ENCODE peak calls at places on chromosomes 12 and 14, in four cellular contexts. E is IMR-90, G is mesendoderm, L is trophoblast cell. D is an unnamed sample.

GRCh38 chr14:39102265-39102968 is 618 bp downstream of the SEC23A start:
- DNase-seq in E (peak), L (peak), G (peak), D (no peak)

GRCh38 chr12:45247589-45247988 is 31.7 kb downstream of the ANO6 start:
- DNase-seq in L (no peak), E (no peak), G (no peak), D (no peak)

GRCh38 chr12:6925543-6926279 is 2.0 kb upstream of the ATN1 start:
- DNase-seq in G (peak), E (peak), L (no peak), D (peak)

GRCh38 chr14:24376448-24377070 is 8.6 kb downstream of the NFATC4 start:
- DNase-seq in E (no peak), G (peak), L (no peak), D (peak)

GRCh38 chr14:85532981-85533820 is 3.3 kb downstream of the FLRT2 start:
- DNase-seq in L (no peak), E (peak), G (peak), D (peak)

GRCh38 chr14:99348816-99349609 is 77.0 kb upstream of the BCL11B start:
- DNase-seq in G (no peak), L (no peak), E (no peak), D (no peak)

GRCh38 chr12:66302827-66303169 is 505 bp downstream of the HELB start:
- DNase-seq in G (no peak), E (no peak), L (no peak), D (no peak)

GRCh38 chr14:64919215-64919614 is 5.0 kb downstream of the CHURC1 start:
- DNase-seq in L (no peak), G (no peak), E (no peak), D (no peak)

GRCh38 chr12:70711831-70712230 is 74.6 kb upstream of the PTPRB start:
- DNase-seq in L (no peak), G (no peak), E (no peak), D (no peak)

GRCh38 chr12:124915249-124916236 is 1.1 kb upstream of the UBC start:
- DNase-seq in E (peak), G (no peak), L (no peak), D (peak)

GRCh38 chr12:6090786-6091185 is 33.7 kb downstream of the VWF start:
- DNase-seq in L (no peak), E (peak), G (no peak), D (no peak)

GRCh38 chr14:69625299-69626131 is 14.1 kb downstream of the SUSD6 start:
- DNase-seq in L (no peak), E (peak), G (no peak), D (no peak)

GRCh38 chr14:63875311-63875710 is 22.5 kb downstream of the SYNE2 start:
- DNase-seq in G (no peak), E (peak), L (no peak), D (no peak)

GRCh38 chr12:89234324-89235114 is 117.8 kb downstream of the DUSP6 start:
- DNase-seq in L (no peak), G (no peak), E (no peak), D (no peak)

GRCh38 chr12:70659077-70659606 is 21.9 kb upstream of the PTPRB start:
- DNase-seq in L (no peak), G (peak), E (no peak), D (no peak)

GRCh38 chr14:70827366-70828151 is 18.2 kb upstream of the MAP3K9 start:
- DNase-seq in G (no peak), L (no peak), E (no peak), D (no peak)

GRCh38 chr14:79256311-79256879 is 954.9 kb downstream of the DIO2 start:
- DNase-seq in E (no peak), G (peak), L (no peak), D (no peak)

GRCh38 chr14:72420749-72421452 is 473.0 kb downstream of the DPF3 start:
- DNase-seq in E (peak), G (peak), L (peak), D (peak)

GRCh38 chr12:53061404-53062010 is 11.6 kb downstream of the TNS2 start:
- DNase-seq in L (peak), E (no peak), G (peak), D (peak)

GRCh38 chr14:103550451-103551337 is 11.8 kb downstream of the BAG5 start:
- DNase-seq in E (no peak), L (no peak), G (no peak), D (no peak)

GRCh38 chr12:5976711-5977110 is 31.7 kb upstream of the ANO2 start:
- DNase-seq in L (no peak), G (no peak), E (no peak), D (no peak)

GRCh38 chr14:54773171-54774006 is 129.2 kb downstream of the GCH1 start:
- DNase-seq in E (peak), G (peak), L (peak), D (peak)

GRCh38 chr14:54769955-54770863 is 132.4 kb downstream of the GCH1 start:
- DNase-seq in G (no peak), E (no peak), L (peak), D (no peak)

GRCh38 chr14:54771411-54772027 is 131.1 kb downstream of the GCH1 start:
- DNase-seq in L (peak), G (peak), E (no peak), D (no peak)

GRCh38 chr14:54774824-54775223 is 127.8 kb downstream of the GCH1 start:
- DNase-seq in E (no peak), G (no peak), L (no peak), D (no peak)

GRCh38 chr14:54772451-54772881 is 130.2 kb downstream of the GCH1 start:
- DNase-seq in E (peak), L (peak), G (no peak), D (no peak)
- H4K8ac ChIP-seq in E (peak), L (peak), G (no peak), D (no peak)

GRCh38 chr12:2101359-2101758 is 48.6 kb downstream of the CACNA1C start:
- DNase-seq in E (no peak), G (no peak), L (no peak), D (no peak)

GRCh38 chr12:2098852-2099251 is 46.1 kb downstream of the CACNA1C start:
- DNase-seq in G (no peak), L (no peak), E (no peak), D (no peak)

GRCh38 chr12:2097617-2098016 is 44.8 kb downstream of the CACNA1C start:
- DNase-seq in G (no peak), E (no peak), L (no peak), D (no peak)

GRCh38 chr12:2099595-2099994 is 46.8 kb downstream of the CACNA1C start:
- DNase-seq in E (no peak), G (no peak), L (no peak), D (no peak)

DNA sequence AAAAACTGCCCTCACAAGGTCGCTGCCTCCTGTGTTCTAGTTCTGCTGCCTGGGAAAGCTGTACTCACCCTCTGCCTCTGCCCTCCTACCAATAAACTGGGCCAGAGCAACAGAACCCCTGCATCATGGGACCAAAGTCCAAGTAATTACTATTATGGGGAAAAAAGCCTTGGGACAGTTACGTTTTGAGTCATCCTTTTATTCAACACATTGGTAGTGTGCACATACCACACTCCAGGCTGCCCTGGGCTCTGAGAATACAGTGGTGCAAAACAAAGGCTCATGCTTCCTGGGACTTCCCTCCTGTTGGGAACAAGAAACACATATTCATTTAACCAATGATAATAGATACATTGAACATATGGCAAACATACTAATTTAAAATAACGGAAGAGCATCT is 49.0 kb downstream of the CACNA1C start:
- DNase-seq in G (no peak), E (no peak), L (no peak), D (no peak)
- H4K8ac ChIP-seq in G (no peak), E (no peak), L (no peak), D (no peak)

DNA sequence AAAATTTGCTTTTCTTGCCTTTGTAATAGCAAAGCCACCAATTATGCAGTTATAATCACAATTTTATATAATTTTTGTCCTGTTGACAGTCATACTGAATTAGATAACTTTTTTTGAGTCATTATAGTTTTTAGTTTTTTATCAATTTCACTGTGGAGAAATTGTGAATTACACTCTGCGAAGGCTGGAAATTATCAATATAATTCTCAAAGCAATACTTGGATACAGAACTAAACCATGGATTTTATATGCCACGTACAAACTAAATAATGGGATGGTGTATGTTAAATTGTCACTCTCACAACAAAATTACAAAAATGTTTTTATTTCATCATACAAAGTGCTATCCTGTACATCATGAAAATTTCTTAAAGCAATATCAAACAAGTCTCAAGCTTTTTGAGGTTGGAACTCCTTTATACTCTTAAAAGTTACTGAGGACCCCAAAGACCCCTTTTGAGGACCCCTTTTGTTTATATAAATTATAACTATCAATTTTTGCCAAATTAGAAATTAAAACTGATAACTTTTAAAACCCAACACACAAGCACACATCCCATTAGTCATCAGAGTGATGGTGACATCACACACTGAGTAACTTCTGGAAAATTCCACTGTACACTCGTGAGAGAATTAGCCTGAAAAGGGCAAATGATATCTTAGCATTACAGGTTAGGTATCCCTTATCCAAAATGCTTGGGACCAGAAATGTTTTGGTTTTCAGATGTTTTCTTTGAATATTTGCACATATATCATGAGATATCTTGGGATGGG is 19.8 kb upstream of the AQP2 start:
- DNase-seq in G (no peak), L (peak), E (peak), D (no peak)
- H4K8ac ChIP-seq in G (no peak), L (no peak), E (no peak), D (no peak)

DNA sequence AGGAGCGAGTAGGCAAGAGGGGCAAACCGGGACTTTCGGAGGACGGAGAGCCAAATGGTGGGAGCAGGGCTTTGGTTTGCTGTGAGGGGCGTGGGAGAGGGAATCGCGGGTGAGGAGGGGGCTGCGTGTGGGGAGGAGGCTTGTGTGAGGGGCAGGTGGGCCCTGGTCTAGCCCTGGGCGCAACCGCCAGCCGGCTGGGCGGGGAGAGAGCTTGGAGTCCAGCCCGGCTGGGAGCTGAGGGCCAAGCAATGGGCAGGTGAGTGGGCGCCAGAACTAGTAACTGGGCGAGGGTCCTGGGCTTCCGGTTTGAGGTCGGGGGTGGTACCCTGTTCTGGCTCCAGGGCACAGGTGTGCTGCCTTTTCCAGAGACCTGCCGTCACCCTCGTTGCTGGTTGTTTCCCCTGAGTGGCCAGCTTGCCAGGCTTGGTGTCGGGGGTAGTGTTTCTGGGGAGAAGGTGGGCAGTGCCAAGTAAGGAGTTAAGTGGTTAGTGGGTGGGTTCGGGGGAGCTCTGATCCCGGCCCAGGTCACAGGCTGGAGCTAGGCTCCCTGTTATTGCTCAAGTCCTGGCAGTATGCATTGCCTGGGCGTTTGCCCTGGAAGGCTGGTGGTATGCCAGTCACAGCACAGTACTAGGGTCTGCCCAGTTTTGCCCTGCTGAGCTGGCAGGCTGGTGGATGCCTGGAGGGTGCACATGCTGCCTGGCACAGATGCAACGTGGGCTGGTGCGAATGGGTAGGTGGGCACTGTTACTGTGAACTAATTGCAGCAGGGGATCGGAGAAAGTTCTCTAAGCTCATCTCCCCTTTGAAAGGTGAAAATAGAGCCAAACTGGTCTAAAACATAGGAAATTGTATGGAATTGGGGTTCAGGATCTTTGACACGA is 654 bp downstream of the CIPC start:
- DNase-seq in L (no peak), E (no peak), G (no peak), D (peak)
- H4K8ac ChIP-seq in L (peak), E (peak), G (no peak), D (no peak)

GRCh38 chr12:65277994-65278575 is 398 bp upstream of the MSRB3 start:
- DNase-seq in L (no peak), E (no peak), G (peak), D (peak)
- H4K8ac ChIP-seq in L (peak), E (peak), G (no peak), D (no peak)

GRCh38 chr12:47850153-47851084 is 30.7 kb upstream of the HDAC7 start:
- DNase-seq in G (peak), L (peak), E (peak), D (peak)

GRCh38 chr12:47852096-47852571 is 32.4 kb upstream of the HDAC7 start:
- DNase-seq in G (no peak), E (no peak), L (no peak), D (peak)

GRCh38 chr12:47848853-47849252 is 29.1 kb upstream of the HDAC7 start:
- DNase-seq in E (no peak), L (no peak), G (no peak), D (no peak)

GRCh38 chr12:47849261-47849660 is 29.6 kb upstream of the HDAC7 start:
- DNase-seq in E (no peak), G (no peak), L (no peak), D (no peak)

DNA sequence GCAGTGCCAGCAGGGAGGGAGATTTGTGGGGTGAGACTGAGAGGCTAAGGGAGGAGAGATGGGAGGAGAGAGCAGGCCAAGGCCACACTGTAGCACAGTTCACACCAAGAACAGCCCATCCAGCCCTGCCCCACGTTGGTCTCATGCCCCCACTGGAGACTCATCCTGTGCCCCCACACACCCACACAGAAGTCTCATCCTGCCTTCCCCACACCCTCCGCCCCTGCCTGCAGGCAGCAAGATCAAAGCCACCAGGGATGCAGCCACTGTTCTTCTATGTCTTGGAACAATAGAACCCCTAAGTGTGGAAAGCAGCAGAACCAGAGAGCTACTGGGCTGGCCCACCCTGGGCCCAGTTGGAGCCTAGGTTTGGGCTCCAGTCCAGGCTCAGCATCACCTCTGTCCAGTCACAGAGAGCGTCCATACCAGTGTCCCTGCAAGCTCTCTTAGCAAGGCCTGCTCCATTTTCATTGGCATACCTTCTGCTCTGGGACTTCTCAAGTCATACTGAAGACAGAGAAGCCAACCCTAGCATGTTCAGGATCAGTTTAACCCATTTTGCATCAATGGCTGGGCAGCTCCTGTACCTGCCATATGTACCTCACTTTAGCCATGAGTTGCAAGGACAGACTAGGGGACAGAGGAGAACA is 31.7 kb upstream of the HDAC7 start:
- DNase-seq in G (no peak), E (no peak), L (no peak), D (peak)
- H4K8ac ChIP-seq in G (no peak), E (peak), L (no peak), D (no peak)

DNA sequence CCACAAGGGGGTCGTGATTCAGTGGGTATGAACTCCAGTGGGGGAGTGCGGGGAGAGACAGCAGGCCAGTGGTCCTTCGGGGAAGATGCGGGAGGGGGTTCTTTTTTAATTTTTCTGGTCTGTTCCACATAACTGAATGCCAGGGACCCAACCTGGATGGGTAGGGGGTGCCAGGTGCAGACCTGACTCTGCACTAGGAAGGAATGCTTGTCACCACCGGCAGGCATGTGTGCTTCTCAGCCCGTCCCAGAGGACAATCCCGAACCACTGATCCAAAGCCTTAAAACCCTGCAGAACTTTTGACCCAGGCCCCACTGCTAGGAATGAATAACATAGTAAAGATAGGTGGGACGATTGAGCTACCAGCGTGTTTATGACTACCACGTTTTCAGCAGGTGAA is 72.0 kb downstream of the DIO3 start:
- DNase-seq in L (no peak), E (no peak), G (no peak), D (no peak)
- H4K8ac ChIP-seq in L (no peak), E (no peak), G (no peak), D (no peak)